ENCODE peak calls at places on chromosome 16, in eight cellular contexts. H is GM23338, O is prostate gland, T is OCI-LY7, D is SK-N-SH, B is astrocyte of the spinal cord, Y is cardiac fibroblast, P is lower leg skin. V is an unnamed sample.

GRCh38 chr16:85490971-85491771 is 122.0 kb upstream of the GSE1 start:
- DNase-seq in O (no peak), T (peak), Y (no peak), P (no peak), D (no peak), H (peak), B (no peak), V (no peak)

GRCh38 chr16:72291531-72291981 is 119.6 kb upstream of the PMFBP1 start:
- DNase-seq in O (no peak), T (no peak), D (no peak), Y (peak), H (no peak), B (peak), P (no peak), V (peak)

GRCh38 chr16:88768041-88768876 is 16.8 kb downstream of the PIEZO1 start:
- DNase-seq in D (peak), T (no peak), O (no peak), P (no peak), H (no peak), B (peak), Y (peak), V (no peak)

GRCh38 chr16:62298567-62298966 is 262.3 kb upstream of the CDH8 start:
- DNase-seq in H (no peak), O (no peak), D (peak), Y (no peak), B (no peak), P (no peak), T (no peak), V (no peak)

GRCh38 chr16:6643083-6643686 is 689.5 kb upstream of the RBFOX1 start:
- DNase-seq in H (peak), O (peak), B (peak), D (peak), P (no peak), Y (peak), T (peak), V (peak)

GRCh38 chr16:81181013-81181720 is 57.3 kb upstream of the BCO1 start:
- DNase-seq in T (no peak), D (no peak), B (peak), P (peak), H (peak), O (peak), Y (peak), V (peak)

GRCh38 chr16:90019543-90020259 is 445 bp upstream of the DBNDD1 start:
- DNase-seq in P (no peak), B (peak), T (peak), Y (peak), O (no peak), D (peak), H (peak), V (no peak)

GRCh38 chr16:11253009-11253994 is 2.7 kb downstream of the SOCS1 start:
- DNase-seq in Y (peak), H (no peak), B (peak), T (peak), O (no peak), D (no peak), P (no peak), V (no peak)

GRCh38 chr16:85936761-85937343 is 37.9 kb downstream of the IRF8 start:
- DNase-seq in D (no peak), H (no peak), Y (no peak), P (no peak), O (no peak), T (no peak), B (no peak), V (no peak)

GRCh38 chr16:54957403-54957802 is 26.7 kb downstream of the IRX5 start:
- DNase-seq in H (peak), T (peak), O (no peak), D (no peak), Y (peak), P (no peak), B (no peak), V (no peak)

GRCh38 chr16:83138976-83139690 is 512.4 kb downstream of the CDH13 start:
- DNase-seq in B (no peak), H (no peak), P (no peak), O (no peak), T (no peak), Y (no peak), D (no peak), V (no peak)

GRCh38 chr16:49620868-49621239 is 235.1 kb downstream of the ZNF423 start:
- DNase-seq in P (no peak), D (peak), O (no peak), T (no peak), H (no peak), B (no peak), Y (no peak), V (no peak)

GRCh38 chr16:14007460-14007859 is 63.7 kb upstream of the MRTFB start:
- DNase-seq in D (no peak), Y (peak), B (peak), P (no peak), O (no peak), H (no peak), T (no peak), V (peak)

GRCh38 chr16:88002211-88002610 is 51.0 kb downstream of the BANP start:
- DNase-seq in B (no peak), O (no peak), T (no peak), D (no peak), Y (no peak), H (no peak), P (peak), V (no peak)

GRCh38 chr16:50400312-50400966 is 31.7 kb upstream of the BRD7 start:
- DNase-seq in D (no peak), H (no peak), O (no peak), Y (no peak), B (no peak), T (no peak), P (peak), V (no peak)

GRCh38 chr16:69595127-69596036 is 29.6 kb downstream of the NFAT5 start:
- DNase-seq in O (no peak), T (no peak), Y (peak), B (peak), H (no peak), P (no peak), D (no peak), V (no peak)

GRCh38 chr16:10600792-10601443 is 20.5 kb upstream of the EMP2 start:
- DNase-seq in B (no peak), Y (peak), P (no peak), T (no peak), H (no peak), D (no peak), O (no peak), V (no peak)

GRCh38 chr16:90072442-90073105 is 4.6 kb downstream of the PRDM7 start:
- DNase-seq in T (no peak), Y (peak), O (no peak), D (no peak), H (no peak), B (no peak), P (no peak), V (no peak)

GRCh38 chr16:30535777-30536190 is 1.1 kb upstream of the ZNF747 start:
- DNase-seq in O (peak), T (peak), D (peak), B (peak), Y (peak), P (peak), H (peak), V (peak)

GRCh38 chr16:54242199-54242598 is 44.4 kb downstream of the IRX3 start:
- DNase-seq in H (peak), T (peak), P (peak), Y (no peak), O (peak), D (peak), B (no peak), V (no peak)

GRCh38 chr16:12685806-12686205 is 117.9 kb downstream of the CPPED1 start:
- DNase-seq in O (no peak), T (no peak), B (peak), P (no peak), H (no peak), D (no peak), Y (peak), V (no peak)

GRCh38 chr16:85995591-85996461 is 96.9 kb downstream of the IRF8 start:
- DNase-seq in H (no peak), P (peak), D (no peak), B (no peak), Y (no peak), O (no peak), T (peak), V (no peak)

GRCh38 chr16:81457326-81458133 is 12.9 kb downstream of the CMIP start:
- DNase-seq in B (peak), Y (peak), P (no peak), T (no peak), H (no peak), O (no peak), D (no peak), V (peak)

GRCh38 chr16:84898447-84898846 is 78.7 kb downstream of the CRISPLD2 start:
- DNase-seq in Y (peak), P (no peak), D (no peak), H (no peak), O (no peak), B (no peak), T (no peak), V (no peak)

GRCh38 chr16:29738514-29738913 is 7.3 kb downstream of the C16orf54 start:
- DNase-seq in T (peak), H (no peak), D (no peak), O (no peak), Y (no peak), B (no peak), P (no peak), V (no peak)

GRCh38 chr16:17691621-17692231 is 221.0 kb upstream of the XYLT1 start:
- DNase-seq in O (no peak), P (no peak), T (no peak), D (no peak), Y (no peak), H (no peak), B (no peak), V (no peak)
- TF ChIP-seq CTCF in O (no peak), P (no peak), T (no peak), D (no peak), Y (no peak), H (no peak), B (no peak), V (no peak)

DNA sequence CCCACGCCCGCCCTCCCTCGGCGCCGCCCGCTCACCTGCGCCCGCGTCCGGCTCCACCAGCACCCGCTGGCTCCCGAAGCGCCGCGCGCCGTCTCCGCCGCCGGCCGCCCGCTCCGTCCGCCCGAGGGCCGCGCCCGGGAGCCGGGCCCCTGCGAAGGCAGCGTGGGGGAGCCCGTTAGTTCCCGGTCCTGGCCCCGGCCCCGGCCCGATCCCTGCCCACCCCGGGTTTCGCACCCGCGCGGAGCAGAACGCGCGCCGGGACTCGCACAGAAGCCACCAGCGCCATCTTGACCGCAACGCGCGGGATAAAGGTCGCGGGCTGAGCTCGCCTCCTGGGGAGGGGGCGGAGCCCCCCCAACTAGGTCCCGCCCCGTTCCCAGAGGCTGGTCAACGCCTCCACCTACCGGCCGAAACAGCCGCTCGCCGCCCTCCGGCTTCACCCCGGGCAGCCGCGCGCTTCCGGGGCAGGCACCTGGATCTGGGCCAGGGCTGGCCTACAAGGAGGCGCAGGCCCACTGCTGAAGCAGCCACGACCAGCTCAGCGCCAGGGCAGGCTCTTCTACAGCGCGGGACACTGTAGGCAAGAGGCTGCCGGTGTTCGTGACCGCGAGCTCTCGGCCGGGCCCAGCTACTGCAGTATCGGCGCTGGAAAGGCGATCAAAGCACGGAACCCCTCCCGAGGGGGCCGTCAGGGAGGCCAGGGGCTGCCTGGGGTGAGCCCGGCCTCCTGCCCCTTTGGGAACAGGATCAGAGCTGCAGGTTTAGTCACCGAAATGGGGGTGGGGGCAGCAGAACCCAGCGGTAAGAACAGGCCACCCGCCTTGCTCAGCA is at the start of gene ECI1:
- DNase-seq in T (peak), H (peak), O (peak), D (peak), Y (peak), P (peak), B (peak), V (peak)
- TF ChIP-seq CTCF in T (peak), H (peak), O (peak), D (peak), Y (peak), P (peak), B (peak), V (peak)

DNA sequence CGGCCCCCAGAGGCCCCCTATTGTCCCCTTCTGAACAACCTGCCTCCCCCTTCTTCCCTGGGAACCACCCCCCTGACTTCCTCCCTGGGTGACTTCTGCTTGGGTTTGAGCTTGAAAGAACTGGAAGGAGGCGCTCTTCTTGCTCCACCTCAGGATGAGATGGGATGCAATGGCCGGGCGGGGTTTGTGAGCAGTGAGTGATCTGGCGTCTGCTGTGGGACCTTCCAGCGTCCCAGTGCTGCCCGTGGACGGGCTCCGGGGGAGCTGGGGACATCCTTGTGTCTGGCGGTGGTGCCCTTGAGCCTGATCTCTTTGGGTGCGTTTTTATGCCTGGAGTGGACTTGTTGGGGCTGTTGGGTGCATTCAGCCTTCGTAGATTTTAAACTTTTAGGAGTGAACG is 11.6 kb downstream of the MGRN1 start:
- DNase-seq in B (no peak), O (no peak), H (no peak), P (no peak), Y (no peak), D (no peak), T (no peak), V (no peak)
- TF ChIP-seq CTCF in B (no peak), O (no peak), H (peak), P (no peak), Y (no peak), D (no peak), T (no peak), V (no peak)

DNA sequence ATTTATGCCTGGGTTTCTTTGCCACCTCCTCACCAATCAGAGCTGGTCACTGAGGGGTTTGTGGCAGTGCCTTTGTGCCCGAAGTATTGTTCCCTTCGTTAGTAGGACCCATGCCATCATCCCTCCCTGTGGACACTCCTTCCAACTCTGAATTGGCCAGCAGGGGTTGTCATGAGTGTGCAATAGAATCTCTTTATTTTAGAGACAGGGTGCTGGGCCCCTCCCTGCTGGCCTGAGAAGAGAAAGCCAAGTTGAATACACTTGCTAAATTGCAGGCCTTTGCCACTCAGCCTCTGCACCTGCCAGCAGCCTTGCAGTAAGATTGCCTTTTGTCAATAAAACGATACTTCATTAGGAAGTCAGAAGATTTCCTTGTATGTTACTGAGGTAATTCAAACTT is 40.7 kb upstream of the SLC12A3 start:
- DNase-seq in T (peak), O (no peak), Y (peak), B (peak), H (peak), P (no peak), D (no peak), V (no peak)
- TF ChIP-seq CTCF in T (peak), O (no peak), Y (no peak), B (peak), H (no peak), P (no peak), D (peak), V (peak)

DNA sequence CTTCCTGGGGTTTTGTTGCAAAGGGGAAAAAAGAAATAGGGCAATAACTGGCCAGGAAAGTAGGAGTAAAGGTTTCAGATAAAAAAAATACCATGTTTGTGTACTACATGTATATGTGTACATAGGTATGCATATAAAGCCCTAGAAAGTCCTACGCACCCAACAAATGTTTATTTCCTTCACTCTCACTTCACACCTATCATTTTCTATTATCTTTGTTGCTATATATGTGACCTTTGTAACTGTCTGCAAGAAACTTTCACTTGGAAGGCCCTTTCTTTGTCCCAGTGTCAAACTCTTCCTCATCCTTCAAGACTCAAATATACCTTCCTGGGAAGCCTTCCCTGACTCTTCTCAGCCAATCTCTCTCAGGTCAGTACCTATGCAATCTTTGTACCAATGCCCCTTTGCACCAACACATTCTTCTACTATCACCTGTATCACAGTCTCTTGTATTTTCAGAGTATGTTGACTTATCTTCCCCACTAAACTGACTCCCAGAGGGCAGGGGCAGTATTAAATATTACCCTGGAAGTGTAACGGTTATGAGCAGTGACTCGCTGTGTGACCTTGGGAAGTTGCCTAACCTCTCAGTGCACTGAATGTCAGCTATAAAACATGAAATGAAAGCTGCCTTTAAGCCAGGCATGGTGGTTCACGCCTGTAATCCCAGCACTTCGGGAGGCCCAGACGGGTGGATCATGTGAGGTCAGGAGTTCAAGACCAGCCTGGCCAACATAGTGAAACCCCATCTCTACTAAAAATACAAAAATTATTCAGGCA is 6.5 kb downstream of the XPO6 start:
- DNase-seq in Y (no peak), B (no peak), O (no peak), T (no peak), P (no peak), D (no peak), H (no peak), V (no peak)
- TF ChIP-seq CTCF in Y (no peak), B (no peak), O (no peak), T (no peak), P (no peak), D (no peak), H (no peak), V (no peak)

V was measured in AG09319.